ENCODE peak calls at places on chromosomes 5 and 9, in seven cellular contexts. J is activated T-cell treated with anti-CD3 and anti-CD28 coated beads for 1 hour; O is Caco-2; P is stimulated activated CD4-positive, alpha-beta T cell treated with anti-CD3 and anti-CD28 coated beads, Interleukin-15, amount 100 ng/mL, for 24 hours; R is naive thymus-derived CD8-positive, alpha-beta T cell; X is NCI-H1694; V is amniotic stem cell. I is an unnamed sample.

GRCh38 chr9:16625831-16626230 is 244.6 kb downstream of the BNC2 start:
- DNase-seq in J (no peak), O (no peak), P (no peak), R (no peak), X (no peak), V (no peak), I (no peak)

GRCh38 chr9:112180387-112180881 is 5.3 kb upstream of the SUSD1 start:
- DNase-seq in J (peak), O (peak), P (peak), R (no peak), X (no peak), V (no peak), I (peak)

GRCh38 chr5:77518304-77518703 is 26.2 kb upstream of the WDR41 start:
- DNase-seq in J (no peak), O (no peak), P (no peak), R (no peak), X (peak), V (no peak), I (no peak)

GRCh38 chr5:114113604-114114003 is 248.3 kb upstream of the KCNN2 start:
- DNase-seq in J (no peak), O (no peak), P (no peak), R (no peak), X (no peak), V (no peak), I (no peak)

GRCh38 chr5:115179959-115180709 is 10.4 kb upstream of the TRIM36 start:
- DNase-seq in J (no peak), O (no peak), P (peak), R (no peak), X (peak), V (no peak), I (no peak)

GRCh38 chr5:98769256-98770157 is 4.0 kb upstream of the RGMB start:
- DNase-seq in J (no peak), O (no peak), P (peak), R (no peak), X (peak), V (peak), I (no peak)

GRCh38 chr5:107330903-107331302 is 339.8 kb downstream of the EFNA5 start:
- DNase-seq in J (no peak), O (no peak), P (no peak), R (no peak), X (no peak), V (no peak), I (no peak)

GRCh38 chr5:104412649-104413240 is 850.2 kb upstream of the NUDT12 start:
- DNase-seq in J (no peak), O (peak), P (no peak), R (no peak), X (no peak), V (peak), I (no peak)

GRCh38 chr5:64594601-64595518 is 89.0 kb downstream of the RGS7BP start:
- DNase-seq in J (no peak), O (peak), P (no peak), R (no peak), X (no peak), V (no peak), I (no peak)

GRCh38 chr9:127832248-127832647 is 22.2 kb downstream of the ENG start:
- DNase-seq in J (no peak), O (no peak), P (no peak), R (no peak), X (no peak), V (no peak), I (no peak)

GRCh38 chr5:17966636-17967402 is 332.6 kb downstream of the TAF11L14 start:
- DNase-seq in J (no peak), O (no peak), P (no peak), R (no peak), X (no peak), V (no peak), I (no peak)

GRCh38 chr5:36155291-36155690 is 3.4 kb downstream of the SKP2 start:
- DNase-seq in J (no peak), O (no peak), P (no peak), R (no peak), X (no peak), V (no peak), I (no peak)

GRCh38 chr5:33649801-33650482 is 209.2 kb downstream of the TARS1 start:
- DNase-seq in J (no peak), O (no peak), P (no peak), R (no peak), X (no peak), V (peak), I (no peak)

GRCh38 chr5:173012882-173013281 is 29.3 kb downstream of the ATP6V0E1 start:
- DNase-seq in J (no peak), O (no peak), P (no peak), R (no peak), X (no peak), V (no peak), I (no peak)

GRCh38 chr5:905139-905642 is 12.5 kb downstream of the TRIP13 start:
- DNase-seq in J (no peak), O (no peak), P (no peak), R (no peak), X (no peak), V (no peak), I (no peak)

I was measured in T-helper 1 cell.